ENCODE peak calls at places on chromosomes 5 and 9, in five cellular contexts. One of them, this sample, is unnamed.

GRCh38 chr9:126113176-126113575 is 213.5 kb upstream of the MVB12B start:
- DNase-seq in HS-27A: no peak
- DNase-seq in cardiac fibroblast: no peak
- DNase-seq in KBM-7: no peak
- DNase-seq in activated CD4-positive, alpha-beta T cell treated with anti-CD3 and anti-CD28 coated beads for 4 hours: no peak
- DNase-seq in this sample: no peak

GRCh38 chr5:154782812-154783592 is 27.8 kb downstream of the LARP1 start:
- DNase-seq in HS-27A: no peak
- DNase-seq in cardiac fibroblast: no peak
- DNase-seq in KBM-7: no peak
- DNase-seq in activated CD4-positive, alpha-beta T cell treated with anti-CD3 and anti-CD28 coated beads for 4 hours: no peak
- DNase-seq in this sample: no peak

GRCh38 chr9:69357030-69357853 is 32.2 kb downstream of the ENTREP1 start:
- DNase-seq in HS-27A: no peak
- DNase-seq in cardiac fibroblast: no peak
- DNase-seq in KBM-7: no peak
- DNase-seq in activated CD4-positive, alpha-beta T cell treated with anti-CD3 and anti-CD28 coated beads for 4 hours: no peak
- DNase-seq in this sample: no peak

GRCh38 chr9:76904661-76905457 is 1.1 kb downstream of the PRUNE2 start:
- DNase-seq in HS-27A: no peak
- DNase-seq in cardiac fibroblast: no peak
- DNase-seq in KBM-7: no peak
- DNase-seq in activated CD4-positive, alpha-beta T cell treated with anti-CD3 and anti-CD28 coated beads for 4 hours: no peak
- DNase-seq in this sample: no peak

GRCh38 chr5:55994502-55994997 is at the start of gene IL6ST:
- DNase-seq in HS-27A: no peak
- DNase-seq in cardiac fibroblast: peak
- DNase-seq in KBM-7: no peak
- DNase-seq in activated CD4-positive, alpha-beta T cell treated with anti-CD3 and anti-CD28 coated beads for 4 hours: peak
- DNase-seq in this sample: peak

GRCh38 chr9:130770679-130771442 is 64.2 kb upstream of the ABL1 start:
- DNase-seq in HS-27A: peak
- DNase-seq in cardiac fibroblast: peak
- DNase-seq in KBM-7: peak
- DNase-seq in activated CD4-positive, alpha-beta T cell treated with anti-CD3 and anti-CD28 coated beads for 4 hours: no peak
- DNase-seq in this sample: no peak

GRCh38 chr9:36148652-36149051 is 12.1 kb downstream of the GLIPR2 start:
- DNase-seq in HS-27A: peak
- DNase-seq in cardiac fibroblast: peak
- DNase-seq in KBM-7: no peak
- DNase-seq in activated CD4-positive, alpha-beta T cell treated with anti-CD3 and anti-CD28 coated beads for 4 hours: peak
- DNase-seq in this sample: peak

GRCh38 chr5:14483504-14484157 is 98.0 kb upstream of the OTULINL start:
- DNase-seq in HS-27A: no peak
- DNase-seq in cardiac fibroblast: no peak
- DNase-seq in KBM-7: no peak
- DNase-seq in activated CD4-positive, alpha-beta T cell treated with anti-CD3 and anti-CD28 coated beads for 4 hours: no peak
- DNase-seq in this sample: no peak

GRCh38 chr5:179309383-179309670 is 35.9 kb downstream of the ADAMTS2 start:
- DNase-seq in HS-27A: no peak
- DNase-seq in cardiac fibroblast: no peak
- DNase-seq in KBM-7: no peak
- DNase-seq in activated CD4-positive, alpha-beta T cell treated with anti-CD3 and anti-CD28 coated beads for 4 hours: no peak
- DNase-seq in this sample: no peak

GRCh38 chr9:123260340-123260739 is 8.0 kb downstream of the STRBP start:
- DNase-seq in HS-27A: no peak
- DNase-seq in cardiac fibroblast: no peak
- DNase-seq in KBM-7: no peak
- DNase-seq in activated CD4-positive, alpha-beta T cell treated with anti-CD3 and anti-CD28 coated beads for 4 hours: no peak
- DNase-seq in this sample: no peak

GRCh38 chr5:57468481-57469165 is 14.0 kb downstream of the ACTBL2 start:
- DNase-seq in HS-27A: no peak
- DNase-seq in cardiac fibroblast: peak
- DNase-seq in KBM-7: no peak
- DNase-seq in activated CD4-positive, alpha-beta T cell treated with anti-CD3 and anti-CD28 coated beads for 4 hours: no peak
- DNase-seq in this sample: no peak

GRCh38 chr5:160312139-160312959 is at the start of gene CCNJL:
- DNase-seq in HS-27A: no peak
- DNase-seq in cardiac fibroblast: peak
- DNase-seq in KBM-7: peak
- DNase-seq in activated CD4-positive, alpha-beta T cell treated with anti-CD3 and anti-CD28 coated beads for 4 hours: no peak
- DNase-seq in this sample: no peak

GRCh38 chr9:93295031-93295430 is 111.1 kb downstream of the WNK2 start:
- DNase-seq in HS-27A: no peak
- DNase-seq in cardiac fibroblast: peak
- DNase-seq in KBM-7: no peak
- DNase-seq in activated CD4-positive, alpha-beta T cell treated with anti-CD3 and anti-CD28 coated beads for 4 hours: no peak
- DNase-seq in this sample: no peak

GRCh38 chr9:8070779-8071444 is 271.3 kb upstream of the DMAC1 start:
- DNase-seq in HS-27A: no peak
- DNase-seq in cardiac fibroblast: no peak
- DNase-seq in KBM-7: no peak
- DNase-seq in activated CD4-positive, alpha-beta T cell treated with anti-CD3 and anti-CD28 coated beads for 4 hours: no peak
- DNase-seq in this sample: no peak

GRCh38 chr9:124869986-124870560 is 8.1 kb downstream of the ARPC5L start:
- DNase-seq in HS-27A: no peak
- DNase-seq in cardiac fibroblast: peak
- DNase-seq in KBM-7: peak
- DNase-seq in activated CD4-positive, alpha-beta T cell treated with anti-CD3 and anti-CD28 coated beads for 4 hours: peak
- DNase-seq in this sample: peak

GRCh38 chr5:76737131-76737556 is 21.2 kb downstream of the F2R start:
- DNase-seq in HS-27A: no peak
- DNase-seq in cardiac fibroblast: no peak
- DNase-seq in KBM-7: peak
- DNase-seq in activated CD4-positive, alpha-beta T cell treated with anti-CD3 and anti-CD28 coated beads for 4 hours: no peak
- DNase-seq in this sample: no peak

GRCh38 chr5:53929596-53929995 is 369.2 kb downstream of the NDUFS4 start:
- DNase-seq in HS-27A: no peak
- DNase-seq in cardiac fibroblast: no peak
- DNase-seq in KBM-7: no peak
- DNase-seq in activated CD4-positive, alpha-beta T cell treated with anti-CD3 and anti-CD28 coated beads for 4 hours: no peak
- DNase-seq in this sample: no peak

GRCh38 chr5:122924203-122924602 is 78.8 kb downstream of the SNX24 start:
- DNase-seq in HS-27A: no peak
- DNase-seq in cardiac fibroblast: peak
- DNase-seq in KBM-7: no peak
- DNase-seq in activated CD4-positive, alpha-beta T cell treated with anti-CD3 and anti-CD28 coated beads for 4 hours: no peak
- DNase-seq in this sample: no peak

GRCh38 chr5:94240616-94241287 is 377.7 kb downstream of the KIAA0825 start:
- DNase-seq in HS-27A: peak
- DNase-seq in cardiac fibroblast: peak
- DNase-seq in KBM-7: no peak
- DNase-seq in activated CD4-positive, alpha-beta T cell treated with anti-CD3 and anti-CD28 coated beads for 4 hours: no peak
- DNase-seq in this sample: no peak

GRCh38 chr9:93115486-93115885 is 18.6 kb downstream of the NINJ1 start:
- DNase-seq in HS-27A: no peak
- DNase-seq in cardiac fibroblast: no peak
- DNase-seq in KBM-7: no peak
- DNase-seq in activated CD4-positive, alpha-beta T cell treated with anti-CD3 and anti-CD28 coated beads for 4 hours: no peak
- DNase-seq in this sample: no peak

GRCh38 chr5:157390179-157390923 is 69.7 kb upstream of the NIPAL4 start:
- DNase-seq in HS-27A: peak
- DNase-seq in cardiac fibroblast: peak
- DNase-seq in KBM-7: no peak
- DNase-seq in activated CD4-positive, alpha-beta T cell treated with anti-CD3 and anti-CD28 coated beads for 4 hours: peak
- DNase-seq in this sample: peak

GRCh38 chr9:108673386-108673785 is 182.4 kb downstream of the ACTL7B start:
- DNase-seq in HS-27A: peak
- DNase-seq in cardiac fibroblast: no peak
- DNase-seq in KBM-7: no peak
- DNase-seq in activated CD4-positive, alpha-beta T cell treated with anti-CD3 and anti-CD28 coated beads for 4 hours: no peak
- DNase-seq in this sample: no peak

GRCh38 chr5:179858241-179858585 is 404 bp downstream of the MRNIP start:
- DNase-seq in HS-27A: no peak
- DNase-seq in cardiac fibroblast: peak
- DNase-seq in KBM-7: no peak
- DNase-seq in activated CD4-positive, alpha-beta T cell treated with anti-CD3 and anti-CD28 coated beads for 4 hours: peak
- DNase-seq in this sample: no peak

GRCh38 chr5:64811050-64811640 is 42.4 kb downstream of the CWC27 start:
- DNase-seq in HS-27A: no peak
- DNase-seq in cardiac fibroblast: peak
- DNase-seq in KBM-7: peak
- DNase-seq in activated CD4-positive, alpha-beta T cell treated with anti-CD3 and anti-CD28 coated beads for 4 hours: peak
- DNase-seq in this sample: no peak

GRCh38 chr5:160375166-160375565 is 4.7 kb upstream of the C1QTNF2 start:
- DNase-seq in HS-27A: no peak
- DNase-seq in cardiac fibroblast: no peak
- DNase-seq in KBM-7: no peak
- DNase-seq in activated CD4-positive, alpha-beta T cell treated with anti-CD3 and anti-CD28 coated beads for 4 hours: no peak
- DNase-seq in this sample: no peak

GRCh38 chr9:87675906-87676515 is 49.9 kb upstream of the CTSL start:
- DNase-seq in HS-27A: no peak
- DNase-seq in cardiac fibroblast: no peak
- DNase-seq in KBM-7: no peak
- DNase-seq in activated CD4-positive, alpha-beta T cell treated with anti-CD3 and anti-CD28 coated beads for 4 hours: no peak
- DNase-seq in this sample: no peak

GRCh38 chr5:65791721-65792698 is 70.0 kb downstream of the NLN start:
- DNase-seq in HS-27A: no peak
- DNase-seq in cardiac fibroblast: no peak
- DNase-seq in KBM-7: no peak
- DNase-seq in activated CD4-positive, alpha-beta T cell treated with anti-CD3 and anti-CD28 coated beads for 4 hours: no peak
- DNase-seq in this sample: no peak

GRCh38 chr5:172319708-172320441 is 36.3 kb upstream of the UBTD2 start:
- DNase-seq in HS-27A: no peak
- DNase-seq in cardiac fibroblast: no peak
- DNase-seq in KBM-7: no peak
- DNase-seq in activated CD4-positive, alpha-beta T cell treated with anti-CD3 and anti-CD28 coated beads for 4 hours: no peak
- DNase-seq in this sample: no peak

GRCh38 chr5:179549973-179550510 is 312 bp upstream of the RUFY1 start:
- DNase-seq in HS-27A: no peak
- DNase-seq in cardiac fibroblast: no peak
- DNase-seq in KBM-7: peak
- DNase-seq in activated CD4-positive, alpha-beta T cell treated with anti-CD3 and anti-CD28 coated beads for 4 hours: peak
- DNase-seq in this sample: peak

GRCh38 chr9:126676102-126676684 is 62.5 kb downstream of the LMX1B start:
- DNase-seq in HS-27A: no peak
- DNase-seq in cardiac fibroblast: no peak
- DNase-seq in KBM-7: no peak
- DNase-seq in activated CD4-positive, alpha-beta T cell treated with anti-CD3 and anti-CD28 coated beads for 4 hours: no peak
- DNase-seq in this sample: no peak

GRCh38 chr5:51278458-51279049 is 104.7 kb upstream of the ISL1 start:
- DNase-seq in HS-27A: no peak
- DNase-seq in cardiac fibroblast: no peak
- DNase-seq in KBM-7: no peak
- DNase-seq in activated CD4-positive, alpha-beta T cell treated with anti-CD3 and anti-CD28 coated beads for 4 hours: no peak
- DNase-seq in this sample: no peak

GRCh38 chr9:72119853-72120252 is 29.4 kb upstream of the GDA start:
- DNase-seq in HS-27A: no peak
- DNase-seq in cardiac fibroblast: no peak
- DNase-seq in KBM-7: no peak
- DNase-seq in activated CD4-positive, alpha-beta T cell treated with anti-CD3 and anti-CD28 coated beads for 4 hours: no peak
- DNase-seq in this sample: no peak

GRCh38 chr9:136570191-136570845 is 24.5 kb upstream of the NOTCH1 start:
- DNase-seq in HS-27A: no peak
- DNase-seq in cardiac fibroblast: no peak
- DNase-seq in KBM-7: no peak
- DNase-seq in activated CD4-positive, alpha-beta T cell treated with anti-CD3 and anti-CD28 coated beads for 4 hours: no peak
- DNase-seq in this sample: no peak

GRCh38 chr5:120367896-120368634 is 96.0 kb upstream of the PRR16 start:
- DNase-seq in HS-27A: no peak
- DNase-seq in cardiac fibroblast: no peak
- DNase-seq in KBM-7: no peak
- DNase-seq in activated CD4-positive, alpha-beta T cell treated with anti-CD3 and anti-CD28 coated beads for 4 hours: no peak
- DNase-seq in this sample: no peak

GRCh38 chr5:33409435-33410146 is 31.2 kb upstream of the TARS1 start:
- DNase-seq in HS-27A: no peak
- DNase-seq in cardiac fibroblast: peak
- DNase-seq in KBM-7: no peak
- DNase-seq in activated CD4-positive, alpha-beta T cell treated with anti-CD3 and anti-CD28 coated beads for 4 hours: no peak
- DNase-seq in this sample: no peak

GRCh38 chr9:138075496-138075895 is 197.9 kb downstream of the CACNA1B start:
- DNase-seq in HS-27A: no peak
- DNase-seq in cardiac fibroblast: no peak
- DNase-seq in KBM-7: no peak
- DNase-seq in activated CD4-positive, alpha-beta T cell treated with anti-CD3 and anti-CD28 coated beads for 4 hours: no peak
- DNase-seq in this sample: no peak

GRCh38 chr5:10552183-10553143 is 11.4 kb upstream of the ANKRD33B start:
- DNase-seq in HS-27A: no peak
- DNase-seq in cardiac fibroblast: no peak
- DNase-seq in KBM-7: no peak
- DNase-seq in activated CD4-positive, alpha-beta T cell treated with anti-CD3 and anti-CD28 coated beads for 4 hours: no peak
- DNase-seq in this sample: no peak

GRCh38 chr9:94882953-94883641 is 156.6 kb downstream of the AOPEP start:
- DNase-seq in HS-27A: no peak
- DNase-seq in cardiac fibroblast: peak
- DNase-seq in KBM-7: no peak
- DNase-seq in activated CD4-positive, alpha-beta T cell treated with anti-CD3 and anti-CD28 coated beads for 4 hours: no peak
- DNase-seq in this sample: no peak

GRCh38 chr5:83726912-83727311 is 6.3 kb upstream of the HAPLN1 start:
- DNase-seq in HS-27A: no peak
- DNase-seq in cardiac fibroblast: peak
- DNase-seq in KBM-7: no peak
- DNase-seq in activated CD4-positive, alpha-beta T cell treated with anti-CD3 and anti-CD28 coated beads for 4 hours: no peak
- DNase-seq in this sample: no peak

GRCh38 chr9:13149454-13149853 is 130.0 kb downstream of the MPDZ start:
- DNase-seq in HS-27A: no peak
- DNase-seq in cardiac fibroblast: no peak
- DNase-seq in KBM-7: no peak
- DNase-seq in activated CD4-positive, alpha-beta T cell treated with anti-CD3 and anti-CD28 coated beads for 4 hours: no peak
- DNase-seq in this sample: no peak